ENCODE peak calls at places on chromosomes 11 and 22, in five cellular contexts. Q is psoas muscle, E is endothelial cell of umbilical vein, V is kidney, Y is left ventricle myocardium inferior. O is an unnamed sample. For H3K36me3, the result is how much of the 10 kb centered on the place peaks cover.

GRCh38 chr11:3058753-3059664 is 1.8 kb upstream of the CARS1 start:
- DNase-seq in Q (peak), E (peak), V (peak), Y (no peak), O (no peak)

GRCh38 chr11:75872887-75873416 is 57.9 kb downstream of the UVRAG start:
- DNase-seq in Q (no peak), E (no peak), V (no peak), Y (no peak), O (no peak)

GRCh38 chr22:23829845-23830372 is 8.9 kb downstream of the DERL3 start:
- DNase-seq in Q (no peak), E (no peak), V (peak), Y (no peak), O (peak)

GRCh38 chr11:2893021-2893528 is 7.5 kb upstream of the CDKN1C start:
- DNase-seq in Q (no peak), E (no peak), V (no peak), Y (no peak), O (no peak)

GRCh38 chr22:44360686-44361381 is 48.1 kb upstream of the SHISAL1 start:
- DNase-seq in Q (peak), E (peak), V (peak), Y (peak), O (peak)

GRCh38 chr11:119975561-119976152 is 162.3 kb downstream of the TRIM29 start:
- DNase-seq in Q (no peak), E (no peak), V (no peak), Y (peak), O (no peak)

GRCh38 chr11:33128739-33129138 is 32.5 kb downstream of the CSTF3 start:
- DNase-seq in Q (no peak), E (no peak), V (no peak), Y (no peak), O (no peak)

GRCh38 chr11:11611381-11611780 is 10.4 kb downstream of the GALNT18 start:
- DNase-seq in Q (no peak), E (no peak), V (no peak), Y (no peak), O (no peak)

GRCh38 chr11:37449146-37449545 is 851.1 kb upstream of the RAG2 start:
- DNase-seq in Q (no peak), E (no peak), V (no peak), Y (no peak), O (no peak)

GRCh38 chr11:63916837-63917684 is at the start of gene RCOR2:
- DNase-seq in Q (peak), E (peak), V (peak), Y (peak), O (peak)

GRCh38 chr11:96337541-96338530 is 5.2 kb downstream of the MAML2 start:
- DNase-seq in Q (no peak), E (no peak), V (no peak), Y (peak), O (no peak)

GRCh38 chr22:26617251-26618199 is at the start of gene CRYBB1:
- DNase-seq in Q (no peak), E (no peak), V (peak), Y (peak), O (no peak)

GRCh38 chr11:8092587-8093424 is 11.8 kb downstream of the TUB start:
- DNase-seq in Q (peak), E (peak), V (no peak), Y (peak), O (peak)

GRCh38 chr11:12815150-12815523 is 140.9 kb downstream of the TEAD1 start:
- DNase-seq in Q (no peak), E (peak), V (no peak), Y (no peak), O (no peak)

GRCh38 chr22:29587938-29588699 is 7.2 kb upstream of the NIPSNAP1 start:
- DNase-seq in Q (no peak), E (peak), V (no peak), Y (no peak), O (no peak)

GRCh38 chr11:72685560-72686480 is 11.6 kb upstream of the PDE2A start:
- DNase-seq in Q (peak), E (no peak), V (peak), Y (peak), O (peak)

GRCh38 chr11:61891331-61892084 is at the start of gene FADS3:
- DNase-seq in Q (peak), E (peak), V (peak), Y (peak), O (peak)

GRCh38 chr11:61892085-61892370 is 683 bp upstream of the FADS3 start:
- DNase-seq in Q (no peak), E (no peak), V (no peak), Y (no peak), O (no peak)

GRCh38 chr11:61888590-61888989 is 2.8 kb downstream of the FADS3 start:
- DNase-seq in Q (no peak), E (no peak), V (no peak), Y (no peak), O (no peak)

GRCh38 chr11:61889831-61890230 is 1.5 kb downstream of the FADS3 start:
- DNase-seq in Q (no peak), E (no peak), V (no peak), Y (no peak), O (no peak)

DNA sequence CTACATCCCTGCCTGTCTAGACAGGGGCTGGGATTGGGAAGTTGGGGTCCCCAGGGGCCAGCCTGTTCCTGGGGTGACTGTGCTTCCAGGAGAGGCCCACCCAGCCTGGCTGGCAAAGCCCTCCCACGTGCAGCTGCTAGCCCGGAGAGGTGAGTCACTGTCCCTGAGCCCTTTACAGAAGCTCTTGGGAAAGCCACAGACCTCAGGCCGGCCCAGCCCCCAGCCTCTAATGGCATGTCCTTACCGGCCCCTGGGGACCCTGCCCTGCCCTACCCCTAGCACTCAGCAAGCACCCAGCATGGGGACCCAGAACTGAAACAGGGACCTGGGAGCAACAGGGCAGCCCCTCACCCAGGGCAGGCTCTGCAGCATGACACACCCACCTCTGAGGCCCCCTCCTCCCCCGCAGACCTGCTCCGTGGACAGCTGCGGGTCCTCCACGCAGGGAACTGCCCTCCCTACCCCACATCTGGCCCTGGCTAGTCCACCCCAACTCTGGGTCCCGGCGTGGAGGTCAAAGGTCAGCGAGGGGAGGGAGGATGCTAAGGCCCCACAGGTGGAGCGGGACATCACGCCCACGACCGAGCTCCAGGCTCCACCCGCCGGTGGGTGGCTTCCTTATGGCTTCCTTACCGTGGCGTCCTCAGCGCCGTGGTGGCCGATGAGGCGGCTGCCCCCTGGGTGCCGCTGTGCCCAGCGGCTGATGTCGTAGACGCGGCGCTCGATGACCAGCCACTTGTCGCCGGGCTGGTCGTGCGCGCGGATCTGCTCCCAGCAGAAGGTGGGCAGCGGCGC is 612 bp downstream of the FADS3 start:
- DNase-seq in Q (peak), E (peak), V (peak), Y (peak), O (peak)
- TF ChIP-seq CTCF in Q (no peak), E (no peak), V (no peak), Y (peak), O (no peak)

GRCh38 chr11:62599909-62600308 is 1.8 kb downstream of the MTA2 start:
- DNase-seq in Q (no peak), E (no peak), V (no peak), Y (no peak), O (no peak)
- H3K36me3 ChIP-seq in Q (under half), E (under half), V (under half), Y (under half), O (under half)

DNA sequence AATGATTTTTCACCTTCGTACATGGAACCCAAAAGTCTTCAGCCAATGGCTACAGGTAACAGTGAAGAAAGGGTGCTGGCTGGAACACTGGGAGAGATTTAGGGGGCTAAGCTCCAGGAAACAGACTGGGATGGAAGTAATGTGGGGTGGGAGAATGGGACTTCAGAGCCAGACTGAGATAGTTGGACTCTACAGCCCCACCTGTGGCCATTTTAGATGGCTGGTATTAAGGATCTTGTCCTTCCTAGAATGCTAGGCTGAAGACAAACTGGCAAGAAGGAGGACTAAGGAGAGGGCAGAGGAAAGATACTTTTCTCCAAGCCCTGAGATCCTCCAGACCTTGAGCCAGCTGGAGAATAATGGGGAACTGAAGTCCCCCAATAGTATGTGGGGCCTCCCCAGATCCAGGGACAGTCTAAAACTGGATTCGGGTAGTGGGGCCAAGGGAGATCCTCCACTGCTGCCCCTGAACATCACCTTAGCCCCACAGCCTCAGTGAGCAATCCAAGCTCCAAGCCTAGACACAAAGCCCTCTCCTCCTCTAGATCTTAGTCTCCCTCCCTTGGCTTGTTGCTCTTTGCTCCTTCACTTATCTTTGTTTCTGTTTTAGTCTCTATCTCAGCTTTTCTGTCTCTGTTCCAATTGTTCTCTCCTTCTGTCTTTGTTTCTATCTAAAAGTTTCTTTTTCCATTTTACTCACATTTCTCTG is 16.1 kb upstream of the RRAS2 start:
- DNase-seq in Q (no peak), E (no peak), V (no peak), Y (no peak), O (no peak)
- TF ChIP-seq CTCF in Q (peak), E (no peak), V (no peak), Y (no peak), O (no peak)

GRCh38 chr11:9512370-9513019 is 51.7 kb downstream of the ZNF143 start:
- DNase-seq in Q (no peak), E (no peak), V (no peak), Y (no peak), O (no peak)
- H3K36me3 ChIP-seq in Q (half or more), E (under half), V (under half), Y (half or more), O (under half)